ENCODE peak calls at places on chromosomes 2 and 18, in five cellular contexts. B is neural progenitor cell, C is GM23338, F is hepatocyte, E is HCT116. S is an unnamed sample.

GRCh38 chr2:176710657-176711197 is 441.5 kb downstream of the MTX2 start:
- DNase-seq in B (no peak), C (no peak), F (no peak), E (no peak), S (no peak)

GRCh38 chr2:210617732-210618330 is 61.4 kb downstream of the CPS1 start:
- DNase-seq in B (peak), C (peak), F (peak), E (peak), S (peak)

GRCh38 chr18:52903858-52904257 is 563.9 kb downstream of the DCC start:
- DNase-seq in B (peak), C (peak), F (peak), E (no peak), S (peak)

GRCh38 chr2:176123847-176124273 is 1.3 kb downstream of the HOXD9 start:
- DNase-seq in B (no peak), C (no peak), F (no peak), E (no peak), S (no peak)

GRCh38 chr2:99706734-99707133 is 216.9 kb upstream of the REV1 start:
- DNase-seq in B (no peak), C (no peak), F (no peak), E (no peak), S (peak)

GRCh38 chr2:20573611-20574422 is 77.1 kb downstream of the HS1BP3 start:
- DNase-seq in B (no peak), C (no peak), F (no peak), E (no peak), S (no peak)

GRCh38 chr2:144183744-144184143 is 336.2 kb downstream of the ZEB2 start:
- DNase-seq in B (no peak), C (no peak), F (peak), E (no peak), S (peak)

GRCh38 chr2:148042219-148042618 is 21.3 kb downstream of the MBD5 start:
- DNase-seq in B (no peak), C (no peak), F (no peak), E (no peak), S (no peak)

GRCh38 chr2:898319-898718 is 52.3 kb upstream of the SNTG2 start:
- DNase-seq in B (peak), C (peak), F (peak), E (peak), S (peak)

GRCh38 chr2:72973566-72974435 is 56.5 kb downstream of the EMX1 start:
- DNase-seq in B (peak), C (peak), F (peak), E (peak), S (peak)

GRCh38 chr2:75565523-75566449 is 5.0 kb upstream of the EVA1A start:
- DNase-seq in B (no peak), C (no peak), F (no peak), E (no peak), S (no peak)

GRCh38 chr2:71846669-71847291 is 300.9 kb downstream of the CYP26B1 start:
- DNase-seq in B (no peak), C (no peak), F (no peak), E (no peak), S (no peak)

GRCh38 chr18:69400253-69400975 is at the start of gene DOK6:
- DNase-seq in B (peak), C (peak), F (peak), E (no peak), S (no peak)

GRCh38 chr2:20217041-20217970 is 7.6 kb downstream of the SDC1 start:
- DNase-seq in B (no peak), C (no peak), F (no peak), E (no peak), S (no peak)

GRCh38 chr2:17614174-17614573 is 73.7 kb downstream of the VSNL1 start:
- DNase-seq in B (no peak), C (no peak), F (no peak), E (no peak), S (no peak)

GRCh38 chr2:108417254-108417653 is 31.8 kb upstream of the GCC2 start:
- DNase-seq in B (no peak), C (peak), F (no peak), E (peak), S (peak)

GRCh38 chr2:233815861-233816260 is 37.7 kb downstream of the MROH2A start:
- DNase-seq in B (no peak), C (no peak), F (no peak), E (no peak), S (no peak)

GRCh38 chr2:70532244-70532935 is 21.2 kb downstream of the TGFA start:
- DNase-seq in B (no peak), C (no peak), F (no peak), E (no peak), S (no peak)

GRCh38 chr2:226560325-226560724 is 239.3 kb downstream of the IRS1 start:
- DNase-seq in B (no peak), C (no peak), F (no peak), E (no peak), S (no peak)

GRCh38 chr18:50429207-50429948 is 54.5 kb downstream of the SKA1 start:
- DNase-seq in B (peak), C (peak), F (peak), E (peak), S (peak)

GRCh38 chr18:61908661-61909060 is 15.9 kb upstream of the RNF152 start:
- DNase-seq in B (no peak), C (no peak), F (no peak), E (no peak), S (no peak)

GRCh38 chr2:227499971-227500630 is 28.1 kb downstream of the AGFG1 start:
- DNase-seq in B (no peak), C (no peak), F (no peak), E (no peak), S (peak)

GRCh38 chr18:48534364-48534763 is 4.5 kb upstream of the CTIF start:
- DNase-seq in B (no peak), C (no peak), F (no peak), E (no peak), S (no peak)

GRCh38 chr2:127884436-127884835 is 1.3 kb downstream of the AMMECR1L start:
- DNase-seq in B (peak), C (peak), F (peak), E (no peak), S (no peak)

GRCh38 chr2:173355132-173355865 is 627 bp downstream of the CDCA7 start:
- DNase-seq in B (peak), C (peak), F (peak), E (peak), S (peak)

GRCh38 chr2:173355866-173356508 is 1.3 kb downstream of the CDCA7 start:
- DNase-seq in B (no peak), C (no peak), F (peak), E (no peak), S (peak)

GRCh38 chr2:173358617-173359016 is 3.9 kb downstream of the CDCA7 start:
- DNase-seq in B (no peak), C (no peak), F (no peak), E (no peak), S (no peak)

GRCh38 chr2:173357351-173357750 is 2.7 kb downstream of the CDCA7 start:
- DNase-seq in B (no peak), C (no peak), F (no peak), E (no peak), S (no peak)

GRCh38 chr2:173359231-173359630 is 4.6 kb downstream of the CDCA7 start:
- DNase-seq in B (no peak), C (no peak), F (no peak), E (no peak), S (peak)
- TF ChIP-seq CTCF in B (no peak), C (no peak), F (no peak), E (no peak), S (no peak)

GRCh38 chr18:36561046-36561445 is 263.5 kb downstream of the FHOD3 start:
- DNase-seq in B (no peak), C (no peak), F (no peak), E (no peak), S (no peak)
- TF ChIP-seq EZH2phosphoT487 in B (no peak), C (no peak), F (no peak), E (no peak), S (no peak)

GRCh38 chr18:7789853-7790552 is 222.9 kb downstream of the PTPRM start:
- DNase-seq in B (peak), C (peak), F (peak), E (peak), S (no peak)
- TF ChIP-seq CTCF in B (peak), C (peak), F (peak), E (peak), S (peak)

GRCh38 chr2:134217924-134218323 is 35.9 kb upstream of the MGAT5 start:
- DNase-seq in B (no peak), C (no peak), F (no peak), E (no peak), S (peak)
- TF ChIP-seq EZH2phosphoT487 in B (no peak), C (no peak), F (no peak), E (no peak), S (no peak)

GRCh38 chr2:166519391-166519962 is 25.4 kb upstream of the SCN7A start:
- DNase-seq in B (peak), C (peak), F (no peak), E (no peak), S (no peak)

GRCh38 chr2:166513952-166514351 is 19.9 kb upstream of the SCN7A start:
- DNase-seq in B (no peak), C (no peak), F (no peak), E (no peak), S (no peak)

GRCh38 chr2:166518634-166519390 is 24.8 kb upstream of the SCN7A start:
- DNase-seq in B (no peak), C (no peak), F (no peak), E (no peak), S (no peak)

GRCh38 chr2:166517533-166517932 is 23.5 kb upstream of the SCN7A start:
- DNase-seq in B (no peak), C (no peak), F (no peak), E (no peak), S (no peak)

DNA sequence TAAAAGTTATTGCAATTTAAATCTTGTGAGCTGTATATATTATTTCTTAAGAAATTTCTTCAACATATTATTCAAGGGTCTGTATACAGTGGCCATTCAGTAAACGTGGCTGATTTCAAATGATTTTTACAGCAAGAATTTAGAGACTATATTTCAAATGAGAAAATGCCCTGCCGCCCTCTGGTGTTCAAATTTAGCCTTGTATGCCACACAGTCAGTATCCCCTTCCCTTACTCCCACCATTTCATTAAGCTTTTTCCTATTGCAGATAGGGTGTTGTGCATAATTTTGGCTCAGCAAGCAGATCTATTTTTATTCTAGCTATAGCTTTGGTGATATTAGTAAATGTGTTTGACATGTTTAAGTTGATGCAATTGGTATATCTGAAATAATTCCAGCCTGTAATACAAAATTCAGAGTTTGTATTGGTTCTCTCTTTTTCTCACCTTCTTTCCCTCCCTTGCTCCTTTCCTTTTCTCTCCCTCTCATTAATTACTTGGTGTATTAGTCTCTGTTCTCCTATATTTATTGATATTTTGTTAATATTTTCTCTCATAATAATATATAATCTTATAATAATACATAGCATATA is 22.8 kb upstream of the SCN7A start:
- DNase-seq in B (peak), C (peak), F (peak), E (no peak), S (peak)
- TF ChIP-seq CTCF in B (peak), C (peak), F (peak), E (peak), S (peak)

DNA sequence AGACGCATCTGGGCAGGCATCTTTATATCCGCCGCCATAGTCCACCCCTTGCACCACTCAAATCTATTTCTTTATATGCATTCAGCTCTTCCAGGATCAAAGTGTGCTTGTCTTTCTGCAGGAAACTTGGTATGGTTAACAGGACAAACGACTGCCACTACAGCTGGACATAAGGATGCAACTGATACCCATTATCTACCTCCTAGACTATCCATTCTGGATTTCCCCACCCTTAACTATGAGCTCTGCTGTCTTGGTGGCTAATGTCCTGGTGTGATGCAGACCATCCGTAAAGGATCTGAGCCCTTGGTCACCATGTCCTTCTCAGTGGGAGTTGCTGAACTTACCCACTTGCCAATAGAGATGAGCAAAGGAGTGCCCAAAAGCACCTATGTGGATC is 40.1 kb upstream of the SPATS2L start:
- DNase-seq in B (no peak), C (no peak), F (no peak), E (no peak), S (no peak)
- TF ChIP-seq EZH2phosphoT487 in B (no peak), C (no peak), F (no peak), E (no peak), S (no peak)